ENCODE peak calls at places on chromosomes 4 and X, in nine cellular contexts. G, O, V, T, Z, Q, Y, J and C are unnamed samples.

GRCh38 chr4:41967392-41967791 is 14.2 kb upstream of the DCAF4L1 start:
- DNase-seq in G (no peak), O (no peak), V (no peak), T (no peak), Z (no peak), Q (no peak), Y (no peak), J (no peak), C (no peak)

GRCh38 chr4:107220976-107221375 is 184.9 kb upstream of the DKK2 start:
- DNase-seq in G (no peak), O (peak; percentile 6), V (no peak), T (no peak), Z (no peak), Q (no peak), Y (no peak), J (no peak), C (no peak)

GRCh38 chrX:85108165-85108564 is 104.5 kb downstream of the APOOL start:
- DNase-seq in G (no peak), O (no peak), V (no peak), T (no peak), Z (no peak), Q (no peak), Y (peak; percentile 27), J (peak; percentile 20), C (no peak)

GRCh38 chr4:44760142-44760898 is 34.0 kb upstream of the GNPDA2 start:
- DNase-seq in G (no peak), O (peak; percentile 65), V (no peak), T (peak; percentile 22), Z (no peak), Q (peak; percentile 19), Y (peak; percentile 12), J (no peak), C (no peak)

GRCh38 chr4:155491336-155492131 is 114.8 kb upstream of the MAP9 start:
- DNase-seq in G (no peak), O (peak; percentile 21), V (no peak), T (peak; percentile 22), Z (no peak), Q (no peak), Y (no peak), J (no peak), C (no peak)

GRCh38 chrX:13742397-13743176 is 8.0 kb downstream of the OFD1 start:
- DNase-seq in G (no peak), O (peak; percentile 18), V (no peak), T (no peak), Z (peak; percentile 46), Q (no peak), Y (no peak), J (no peak), C (no peak)

GRCh38 chrX:78517124-78517523 is 142.0 kb downstream of the RTL3 start:
- DNase-seq in G (no peak), O (no peak), V (no peak), T (peak; percentile 57), Z (no peak), Q (no peak), Y (peak; percentile 43), J (no peak), C (no peak)

GRCh38 chrX:23811135-23811781 is 28.3 kb downstream of the SAT1 start:
- DNase-seq in G (no peak), O (no peak), V (peak; percentile 6), T (no peak), Z (no peak), Q (no peak), Y (peak; percentile 34), J (no peak), C (no peak)

GRCh38 chr4:680565-680930 is 6.2 kb downstream of the MYL5 start:
- DNase-seq in G (peak; percentile 54), O (no peak), V (no peak), T (no peak), Z (no peak), Q (no peak), Y (no peak), J (no peak), C (no peak)

GRCh38 chrX:13051529-13052172 is 7.2 kb upstream of the FAM9C start:
- DNase-seq in G (no peak), O (peak; percentile 57), V (peak; percentile 28), T (peak; percentile 66), Z (no peak), Q (no peak), Y (no peak), J (no peak), C (no peak)

GRCh38 chr4:88017516-88018302 is 10.3 kb downstream of the PKD2 start:
- DNase-seq in G (no peak), O (peak; percentile 97), V (peak; percentile 40), T (peak; percentile 98), Z (no peak), Q (no peak), Y (peak; percentile 90), J (no peak), C (no peak)

GRCh38 chr4:1337376-1337831 is 9.6 kb upstream of the UVSSA start:
- DNase-seq in G (no peak), O (no peak), V (no peak), T (no peak), Z (no peak), Q (peak; percentile 47), Y (peak; percentile 34), J (no peak), C (no peak)

GRCh38 chrX:85627363-85627762 is 247.9 kb upstream of the POF1B start:
- DNase-seq in G (no peak), O (no peak), V (no peak), T (no peak), Z (no peak), Q (no peak), Y (no peak), J (no peak), C (no peak)

GRCh38 chr4:129422277-129422676 is 326.3 kb downstream of the C4orf33 start:
- DNase-seq in G (no peak), O (no peak), V (no peak), T (no peak), Z (no peak), Q (no peak), Y (no peak), J (no peak), C (no peak)

GRCh38 chr4:174394915-174395314 is 111.2 kb downstream of the CEP44 start:
- DNase-seq in G (no peak), O (peak; percentile 15), V (no peak), T (peak; percentile 78), Z (no peak), Q (no peak), Y (peak; percentile 75), J (no peak), C (no peak)

GRCh38 chrX:102835504-102836146 is 101.4 kb upstream of the RAB40AL start:
- DNase-seq in G (peak; percentile 23), O (peak; percentile 51), V (no peak), T (no peak), Z (no peak), Q (no peak), Y (peak; percentile 23), J (peak; percentile 18), C (no peak)

GRCh38 chr4:478373-478772 is 20.6 kb downstream of the ZNF721 start:
- DNase-seq in G (no peak), O (peak; percentile 18), V (no peak), T (peak; percentile 57), Z (no peak), Q (no peak), Y (peak; percentile 39), J (no peak), C (no peak)

GRCh38 chrX:29661290-29661689 is 554.1 kb upstream of the MAGEB2 start:
- DNase-seq in G (no peak), O (peak; percentile 58), V (no peak), T (peak; percentile 83), Z (no peak), Q (no peak), Y (peak; percentile 31), J (no peak), C (no peak)

GRCh38 chrX:153911798-153912197 is 7.3 kb downstream of the AVPR2 start:
- DNase-seq in G (no peak), O (no peak), V (no peak), T (no peak), Z (no peak), Q (no peak), Y (no peak), J (no peak), C (no peak)

DNA sequence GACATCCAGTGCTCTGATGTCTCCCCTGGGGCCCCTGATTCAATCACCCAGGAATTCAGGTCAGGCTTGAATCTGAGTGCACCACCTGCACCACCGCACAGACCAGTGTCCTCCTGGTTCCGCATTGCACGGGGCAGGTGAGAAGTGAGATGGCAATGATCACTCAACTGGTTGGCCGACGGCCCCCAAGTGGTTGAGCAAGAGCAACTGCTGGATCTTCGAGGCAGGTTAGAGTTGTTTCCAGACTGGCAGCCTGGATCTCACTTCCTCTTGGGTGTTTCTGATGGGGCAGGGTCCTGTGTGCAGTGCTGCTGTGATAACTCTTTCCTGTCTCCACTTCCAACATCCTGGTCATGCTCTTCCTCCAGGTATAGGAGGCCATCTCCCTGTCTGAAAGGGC is 50.4 kb downstream of the C4orf50 start:
- DNase-seq in G (no peak), O (no peak), V (no peak), T (no peak), Z (no peak), Q (no peak), Y (no peak), J (no peak), C (peak; percentile 20)
- TF ChIP-seq CTCF in G (no peak), O (no peak), V (no peak), T (no peak), Z (no peak), Q (no peak), Y (no peak), J (no peak), C (no peak)

GRCh38 chr4:169238445-169238844 is 32.3 kb downstream of the SH3RF1 start:
- DNase-seq in G (no peak), O (peak; percentile 52), V (peak; percentile 11), T (peak; percentile 71), Z (no peak), Q (no peak), Y (peak; percentile 51), J (no peak), C (no peak)
- H3K4me1 ChIP-seq in G (no peaks in the 10 kb centered on the region), O (no peaks in the 10 kb centered on the region), V (peaks cover 43% of the 10 kb centered on the region), T (peaks cover 37% of the 10 kb centered on the region), Z (peaks cover 2% of the 10 kb centered on the region), Q (peaks cover 36% of the 10 kb centered on the region), Y (peaks cover 49% of the 10 kb centered on the region), J (peaks cover 29% of the 10 kb centered on the region), C (peaks cover 57% of the 10 kb centered on the region)

DNA sequence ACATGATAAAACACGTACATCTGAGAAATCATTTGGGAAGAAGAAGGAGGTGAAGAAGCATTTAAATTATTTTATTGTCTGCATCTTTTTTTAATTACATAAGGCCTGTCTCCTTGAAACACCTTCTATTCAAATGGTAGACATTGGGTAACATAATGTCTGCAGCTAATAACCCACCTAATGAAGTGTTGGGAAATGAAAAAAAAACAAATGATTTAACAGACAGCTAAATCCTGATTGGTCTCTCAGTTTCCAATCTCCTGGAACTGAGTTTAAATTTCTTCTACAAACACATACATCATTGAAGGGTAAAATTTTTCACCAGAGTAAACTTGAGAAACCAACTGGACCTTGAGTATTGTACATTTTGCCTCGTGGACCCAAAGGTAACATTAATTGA is at the start of gene AMTN:
- DNase-seq in G (no peak), O (no peak), V (no peak), T (no peak), Z (no peak), Q (no peak), Y (no peak), J (no peak), C (no peak)
- H3K27me3 ChIP-seq in G (no peaks in the 10 kb centered on the region), O (no peaks in the 10 kb centered on the region), V (no peaks in the 10 kb centered on the region), T (no peaks in the 10 kb centered on the region), Z (no peaks in the 10 kb centered on the region), Q (no peaks in the 10 kb centered on the region), Y (no peaks in the 10 kb centered on the region), J (no peaks in the 10 kb centered on the region), C (no peaks in the 10 kb centered on the region)

DNA sequence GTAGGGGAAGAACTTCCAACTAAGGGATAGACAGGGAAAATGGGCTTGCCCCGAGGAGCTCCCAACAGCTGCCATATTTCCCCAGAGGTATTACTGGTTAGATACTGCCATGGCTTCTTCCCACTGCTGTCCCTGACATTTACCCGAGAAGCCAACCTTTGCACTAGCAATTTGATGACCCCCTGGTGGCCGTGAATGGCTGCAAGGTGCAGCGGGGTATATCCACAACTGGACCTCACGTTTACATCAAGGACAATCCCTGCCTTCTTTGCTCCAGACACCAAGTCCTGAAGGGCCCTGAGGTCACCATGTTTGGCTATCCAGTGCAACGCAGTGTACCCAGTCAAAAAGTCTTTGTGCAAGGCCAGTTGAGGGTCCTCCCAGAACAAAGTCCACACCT is 2.3 kb downstream of the SOWAHB start:
- DNase-seq in G (no peak), O (no peak), V (no peak), T (no peak), Z (no peak), Q (no peak), Y (no peak), J (no peak), C (no peak)
- TF ChIP-seq CTCF in G (no peak), O (no peak), V (no peak), T (no peak), Z (no peak), Q (peak; percentile 29), Y (no peak), J (no peak), C (no peak)